ENCODE peak calls at places on chromosomes 11 and 22, in eight cellular contexts. U is uterus; H is BJ; G is aorta; W is mucosa of gallbladder; L is activated CD4-positive, alpha-beta T cell treated with anti-CD3 and anti-CD28 coated beads for 48 hours; Z is substantia nigra; I is HFF-Myc. J is an unnamed sample.

GRCh38 chr22:41857160-41857859 is 24.4 kb downstream of the SREBF2 start:
- DNase-seq in U (peak; percentile 31), H (no peak), G (no peak), W (no peak), L (peak; percentile 88), Z (no peak), I (peak; percentile 43), J (peak; percentile 61)

GRCh38 chr11:36702330-36703054 is 104.5 kb upstream of the RAG2 start:
- DNase-seq in U (no peak), H (peak; percentile 5), G (no peak), W (peak; percentile 22), L (no peak), Z (no peak), I (peak; percentile 38), J (no peak)

GRCh38 chr11:46438211-46438610 is 46.6 kb upstream of the CHRM4 start:
- DNase-seq in U (no peak), H (no peak), G (no peak), W (no peak), L (no peak), Z (no peak), I (no peak), J (no peak)

GRCh38 chr11:115930276-115930675 is 426.1 kb upstream of the CADM1 start:
- DNase-seq in U (no peak), H (no peak), G (no peak), W (no peak), L (no peak), Z (no peak), I (no peak), J (no peak)

GRCh38 chr22:19466126-19466716 is 12.8 kb downstream of the UFD1 start:
- DNase-seq in U (no peak), H (no peak), G (no peak), W (no peak), L (no peak), Z (no peak), I (no peak), J (no peak)

GRCh38 chr11:34313099-34313517 is 44.7 kb downstream of the ABTB2 start:
- DNase-seq in U (peak; percentile 30), H (no peak), G (no peak), W (peak; percentile 31), L (no peak), Z (no peak), I (no peak), J (no peak)

GRCh38 chr11:29119691-29120328 is 897.0 kb downstream of the KCNA4 start:
- DNase-seq in U (no peak), H (peak; percentile 77), G (no peak), W (no peak), L (no peak), Z (no peak), I (peak; percentile 49), J (no peak)

GRCh38 chr11:8267280-8267679 is 3.6 kb upstream of the LMO1 start:
- DNase-seq in U (peak; percentile 1), H (no peak), G (peak; percentile 25), W (no peak), L (no peak), Z (no peak), I (no peak), J (no peak)

GRCh38 chr11:95556342-95557151 is 233.0 kb downstream of the FAM76B start:
- DNase-seq in U (peak; percentile 78), H (peak; percentile 78), G (no peak), W (no peak), L (peak; percentile 51), Z (no peak), I (peak; percentile 89), J (no peak)

GRCh38 chr22:48393041-48393370 is 1434.7 kb downstream of the BRD1 start:
- DNase-seq in U (no peak), H (no peak), G (peak; percentile 63), W (peak; percentile 9), L (no peak), Z (no peak), I (no peak), J (no peak)

GRCh38 chr11:114678125-114679036 is at the start of gene NXPE2:
- DNase-seq in U (no peak), H (peak; percentile 16), G (no peak), W (no peak), L (no peak), Z (no peak), I (no peak), J (no peak)

GRCh38 chr11:35873721-35874120 is 70.1 kb upstream of the LDLRAD3 start:
- DNase-seq in U (no peak), H (no peak), G (no peak), W (peak; percentile 38), L (no peak), Z (no peak), I (no peak), J (no peak)

GRCh38 chr11:65650547-65651338 is 12.0 kb downstream of the RELA start:
- DNase-seq in U (no peak), H (no peak), G (no peak), W (no peak), L (no peak), Z (no peak), I (no peak), J (no peak)

GRCh38 chr11:43942651-43943356 is 367 bp downstream of the C11orf96 start:
- DNase-seq in U (peak; percentile 63), H (no peak), G (peak; percentile 80), W (no peak), L (peak; percentile 31), Z (no peak), I (no peak), J (no peak)

GRCh38 chr11:117748771-117749540 is 48.1 kb downstream of the DSCAML1 start:
- DNase-seq in U (no peak), H (no peak), G (no peak), W (no peak), L (no peak), Z (no peak), I (no peak), J (no peak)

GRCh38 chr11:102438311-102439062 is 14.1 kb downstream of the TMEM123 start:
- DNase-seq in U (no peak), H (no peak), G (peak; percentile 62), W (no peak), L (peak; percentile 56), Z (no peak), I (no peak), J (no peak)

GRCh38 chr22:22386602-22387385 is 121.7 kb downstream of the ZNF280B start:
- DNase-seq in U (no peak), H (no peak), G (no peak), W (no peak), L (no peak), Z (no peak), I (no peak), J (no peak)

GRCh38 chr11:13114566-13115465 is 105.7 kb downstream of the RASSF10 start:
- DNase-seq in U (no peak), H (no peak), G (no peak), W (no peak), L (no peak), Z (no peak), I (no peak), J (no peak)

GRCh38 chr22:28000361-28000760 is 81.3 kb upstream of the PITPNB start:
- DNase-seq in U (no peak), H (no peak), G (peak; percentile 23), W (no peak), L (no peak), Z (no peak), I (no peak), J (no peak)

GRCh38 chr11:69111578-69112247 is 44.0 kb upstream of the SMIM38 start:
- DNase-seq in U (no peak), H (no peak), G (peak; percentile 42), W (no peak), L (no peak), Z (no peak), I (no peak), J (no peak)

GRCh38 chr11:88414981-88415391 is 77.5 kb upstream of the CTSC start:
- DNase-seq in U (no peak), H (no peak), G (no peak), W (no peak), L (peak; percentile 15), Z (no peak), I (no peak), J (no peak)

GRCh38 chr22:38788016-38788415 is 5.9 kb downstream of the DNAL4 start:
- DNase-seq in U (no peak), H (no peak), G (no peak), W (no peak), L (no peak), Z (no peak), I (no peak), J (no peak)

GRCh38 chr11:69486773-69487266 is 5.4 kb downstream of the LINC01488 start:
- DNase-seq in U (no peak), H (no peak), G (peak; percentile 84), W (no peak), L (no peak), Z (no peak), I (no peak), J (no peak)

GRCh38 chr11:112288021-112288420 is 27.4 kb upstream of the PLET1 start:
- DNase-seq in U (no peak), H (no peak), G (no peak), W (no peak), L (no peak), Z (no peak), I (no peak), J (no peak)

GRCh38 chr11:100550910-100551309 is 136.2 kb upstream of the ARHGAP42 start:
- DNase-seq in U (no peak), H (no peak), G (no peak), W (no peak), L (no peak), Z (no peak), I (no peak), J (no peak)

GRCh38 chr11:45444796-45445195 is 158.7 kb upstream of the SYT13 start:
- DNase-seq in U (no peak), H (no peak), G (no peak), W (no peak), L (peak; percentile 3), Z (no peak), I (no peak), J (no peak)

GRCh38 chr11:69173925-69174591 is 18.3 kb downstream of the SMIM38 start:
- DNase-seq in U (no peak), H (peak; percentile 21), G (peak; percentile 59), W (no peak), L (no peak), Z (no peak), I (no peak), J (no peak)

GRCh38 chr11:17611049-17611448 is 64.0 kb downstream of the OTOG start:
- DNase-seq in U (no peak), H (no peak), G (peak; percentile 59), W (peak; percentile 5), L (no peak), Z (no peak), I (no peak), J (no peak)

GRCh38 chr22:43923191-43923590 is 414 bp upstream of the PNPLA3 start:
- DNase-seq in U (no peak), H (no peak), G (no peak), W (no peak), L (peak; percentile 4), Z (no peak), I (no peak), J (no peak)

GRCh38 chr11:117316197-117316961 is at the start of gene BACE1:
- DNase-seq in U (peak; percentile 85), H (peak; percentile 52), G (peak; percentile 94), W (peak; percentile 81), L (peak; percentile 36), Z (peak; percentile 64), I (peak; percentile 60), J (no peak)

GRCh38 chr22:39287076-39287743 is 32.2 kb downstream of the RPL3 start:
- DNase-seq in U (no peak), H (no peak), G (no peak), W (no peak), L (no peak), Z (no peak), I (no peak), J (no peak)

GRCh38 chr11:14668733-14669301 is 25.2 kb downstream of the PDE3B start:
- DNase-seq in U (no peak), H (no peak), G (no peak), W (no peak), L (no peak), Z (no peak), I (no peak), J (no peak)

GRCh38 chr22:37202001-37202555 is 10.2 kb downstream of the SSTR3 start:
- DNase-seq in U (no peak), H (no peak), G (peak; percentile 47), W (no peak), L (no peak), Z (no peak), I (no peak), J (no peak)

GRCh38 chr22:36184433-36185035 is 17.1 kb downstream of the APOL4 start:
- DNase-seq in U (peak; percentile 51), H (no peak), G (no peak), W (no peak), L (no peak), Z (no peak), I (no peak), J (no peak)

J was measured in stimulated activated CD8-positive, alpha-beta memory T cell treated with anti-CD3 and anti-CD28 coated beads, Interleukin-2, amount 100 ng/mL, for 48 hours.